ENCODE peak calls at places on chromosome 6, in eight cellular contexts. One of them, this sample, is unnamed.
A peak's percentile ranks its signal among the peaks of the same experiment; 100 is the strongest.

GRCh38 chr6:5457983-5458683 is 196.8 kb downstream of the FARS2 start:
- DNase-seq in stomach: peak; percentile 87
- DNase-seq in thoracic aorta: no peak
- DNase-seq in testis: no peak
- DNase-seq in uterus: no peak
- DNase-seq in MM.1S: no peak
- DNase-seq in GM23338: no peak
- DNase-seq in CD8-positive, alpha-beta memory T cell: no peak
- DNase-seq in this sample: peak; percentile 96

GRCh38 chr6:155706341-155706740 is 250.7 kb upstream of the NOX3 start:
- DNase-seq in stomach: no peak
- DNase-seq in thoracic aorta: no peak
- DNase-seq in testis: no peak
- DNase-seq in uterus: no peak
- DNase-seq in MM.1S: no peak
- DNase-seq in GM23338: no peak
- DNase-seq in CD8-positive, alpha-beta memory T cell: no peak
- DNase-seq in this sample: no peak

GRCh38 chr6:150028799-150029198 is 3.5 kb upstream of the RAET1L start:
- DNase-seq in stomach: no peak
- DNase-seq in thoracic aorta: no peak
- DNase-seq in testis: no peak
- DNase-seq in uterus: no peak
- DNase-seq in MM.1S: no peak
- DNase-seq in GM23338: no peak
- DNase-seq in CD8-positive, alpha-beta memory T cell: no peak
- DNase-seq in this sample: no peak

GRCh38 chr6:79257381-79258205 is 23.1 kb upstream of the HMGN3 start:
- DNase-seq in stomach: no peak
- DNase-seq in thoracic aorta: no peak
- DNase-seq in testis: no peak
- DNase-seq in uterus: no peak
- DNase-seq in MM.1S: no peak
- DNase-seq in GM23338: no peak
- DNase-seq in CD8-positive, alpha-beta memory T cell: no peak
- DNase-seq in this sample: no peak

GRCh38 chr6:27178001-27178730 is 69.3 kb upstream of the PRSS16 start:
- DNase-seq in stomach: peak; percentile 50
- DNase-seq in thoracic aorta: no peak
- DNase-seq in testis: peak; percentile 69
- DNase-seq in uterus: peak; percentile 71
- DNase-seq in MM.1S: peak; percentile 51
- DNase-seq in GM23338: peak; percentile 85
- DNase-seq in CD8-positive, alpha-beta memory T cell: peak; percentile 67
- DNase-seq in this sample: peak; percentile 64

GRCh38 chr6:150928882-150929281 is 63.4 kb downstream of the MTHFD1L start:
- DNase-seq in stomach: no peak
- DNase-seq in thoracic aorta: no peak
- DNase-seq in testis: no peak
- DNase-seq in uterus: no peak
- DNase-seq in MM.1S: no peak
- DNase-seq in GM23338: peak; percentile 63
- DNase-seq in CD8-positive, alpha-beta memory T cell: no peak
- DNase-seq in this sample: no peak

GRCh38 chr6:3822747-3823445 is 26.3 kb upstream of the FAM50B start:
- DNase-seq in stomach: peak; percentile 61
- DNase-seq in thoracic aorta: no peak
- DNase-seq in testis: peak; percentile 59
- DNase-seq in uterus: no peak
- DNase-seq in MM.1S: no peak
- DNase-seq in GM23338: no peak
- DNase-seq in CD8-positive, alpha-beta memory T cell: no peak
- DNase-seq in this sample: peak; percentile 61

GRCh38 chr6:56930846-56931245 is 24.1 kb upstream of the BEND6 start:
- DNase-seq in stomach: no peak
- DNase-seq in thoracic aorta: no peak
- DNase-seq in testis: no peak
- DNase-seq in uterus: no peak
- DNase-seq in MM.1S: no peak
- DNase-seq in GM23338: no peak
- DNase-seq in CD8-positive, alpha-beta memory T cell: no peak
- DNase-seq in this sample: no peak

GRCh38 chr6:167941822-167942221 is 55.6 kb upstream of the KIF25 start:
- DNase-seq in stomach: no peak
- DNase-seq in thoracic aorta: no peak
- DNase-seq in testis: no peak
- DNase-seq in uterus: no peak
- DNase-seq in MM.1S: no peak
- DNase-seq in GM23338: no peak
- DNase-seq in CD8-positive, alpha-beta memory T cell: no peak
- DNase-seq in this sample: no peak

GRCh38 chr6:160071805-160072687 is 49.6 kb upstream of the SLC22A1 start:
- DNase-seq in stomach: no peak
- DNase-seq in thoracic aorta: no peak
- DNase-seq in testis: no peak
- DNase-seq in uterus: no peak
- DNase-seq in MM.1S: no peak
- DNase-seq in GM23338: peak; percentile 33
- DNase-seq in CD8-positive, alpha-beta memory T cell: no peak
- DNase-seq in this sample: no peak

GRCh38 chr6:72946766-72947165 is 278.5 kb downstream of the KHDC1L start:
- DNase-seq in stomach: no peak
- DNase-seq in thoracic aorta: no peak
- DNase-seq in testis: no peak
- DNase-seq in uterus: no peak
- DNase-seq in MM.1S: no peak
- DNase-seq in GM23338: no peak
- DNase-seq in CD8-positive, alpha-beta memory T cell: no peak
- DNase-seq in this sample: no peak

GRCh38 chr6:28488916-28489365 is 26.7 kb downstream of the GPX6 start:
- DNase-seq in stomach: no peak
- DNase-seq in thoracic aorta: no peak
- DNase-seq in testis: peak; percentile 51
- DNase-seq in uterus: peak; percentile 58
- DNase-seq in MM.1S: peak; percentile 21
- DNase-seq in GM23338: peak; percentile 80
- DNase-seq in CD8-positive, alpha-beta memory T cell: no peak
- DNase-seq in this sample: no peak

GRCh38 chr6:22657341-22657985 is 88.1 kb downstream of the HDGFL1 start:
- DNase-seq in stomach: no peak
- DNase-seq in thoracic aorta: no peak
- DNase-seq in testis: peak; percentile 74
- DNase-seq in uterus: no peak
- DNase-seq in MM.1S: peak; percentile 63
- DNase-seq in GM23338: no peak
- DNase-seq in CD8-positive, alpha-beta memory T cell: no peak
- DNase-seq in this sample: peak; percentile 6

GRCh38 chr6:119865466-119866350 is 516.1 kb upstream of the MAN1A1 start:
- DNase-seq in stomach: no peak
- DNase-seq in thoracic aorta: no peak
- DNase-seq in testis: no peak
- DNase-seq in uterus: no peak
- DNase-seq in MM.1S: no peak
- DNase-seq in GM23338: no peak
- DNase-seq in CD8-positive, alpha-beta memory T cell: no peak
- DNase-seq in this sample: no peak

GRCh38 chr6:25267662-25268061 is 11.5 kb upstream of the CARMIL1 start:
- DNase-seq in stomach: no peak
- DNase-seq in thoracic aorta: no peak
- DNase-seq in testis: no peak
- DNase-seq in uterus: no peak
- DNase-seq in MM.1S: no peak
- DNase-seq in GM23338: no peak
- DNase-seq in CD8-positive, alpha-beta memory T cell: no peak
- DNase-seq in this sample: no peak

GRCh38 chr6:30364591-30364990 is 19.6 kb downstream of the RPP21 start:
- DNase-seq in stomach: no peak
- DNase-seq in thoracic aorta: no peak
- DNase-seq in testis: no peak
- DNase-seq in uterus: no peak
- DNase-seq in MM.1S: no peak
- DNase-seq in GM23338: peak; percentile 58
- DNase-seq in CD8-positive, alpha-beta memory T cell: no peak
- DNase-seq in this sample: no peak

GRCh38 chr6:209432-210103 is 82.7 kb upstream of the DUSP22 start:
- DNase-seq in stomach: no peak
- DNase-seq in thoracic aorta: no peak
- DNase-seq in testis: no peak
- DNase-seq in uterus: no peak
- DNase-seq in MM.1S: peak; percentile 79
- DNase-seq in GM23338: no peak
- DNase-seq in CD8-positive, alpha-beta memory T cell: peak; percentile 42
- DNase-seq in this sample: no peak

GRCh38 chr6:13485923-13486557 is 1.4 kb downstream of the GFOD1 start:
- DNase-seq in stomach: no peak
- DNase-seq in thoracic aorta: no peak
- DNase-seq in testis: peak; percentile 26
- DNase-seq in uterus: no peak
- DNase-seq in MM.1S: peak; percentile 51
- DNase-seq in GM23338: peak; percentile 64
- DNase-seq in CD8-positive, alpha-beta memory T cell: peak; percentile 11
- DNase-seq in this sample: peak; percentile 46

GRCh38 chr6:158784505-158784904 is 34.7 kb downstream of the EZR start:
- DNase-seq in stomach: peak; percentile 24
- DNase-seq in thoracic aorta: no peak
- DNase-seq in testis: no peak
- DNase-seq in uterus: no peak
- DNase-seq in MM.1S: no peak
- DNase-seq in GM23338: no peak
- DNase-seq in CD8-positive, alpha-beta memory T cell: no peak
- DNase-seq in this sample: no peak

DNA sequence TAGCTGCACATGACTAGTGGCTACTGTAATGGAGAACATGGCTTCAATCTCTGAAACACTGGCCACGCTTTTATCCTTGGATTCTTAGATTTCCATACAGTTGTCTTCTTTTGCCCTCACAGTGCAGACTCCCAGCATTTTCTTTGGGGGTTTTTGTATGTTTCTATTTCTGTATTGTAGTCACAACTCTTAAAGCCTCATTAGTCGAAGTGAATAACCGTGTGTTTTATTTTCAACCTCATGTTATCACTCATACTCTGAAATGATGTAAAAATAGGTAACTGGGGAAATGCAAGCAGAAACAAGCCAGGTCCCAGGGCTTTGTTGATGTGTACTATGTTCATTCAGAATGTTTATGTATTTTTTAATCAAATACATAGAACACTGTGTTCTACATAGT is 162.9 kb downstream of the JARID2 start:
- DNase-seq in stomach: no peak
- DNase-seq in thoracic aorta: no peak
- DNase-seq in testis: no peak
- DNase-seq in uterus: no peak
- DNase-seq in MM.1S: no peak
- DNase-seq in GM23338: no peak
- DNase-seq in CD8-positive, alpha-beta memory T cell: no peak
- DNase-seq in this sample: no peak
- H3K4me1 ChIP-seq in stomach: peaks cover 62% of the 10 kb centered on the region
- H3K4me1 ChIP-seq in thoracic aorta: no peaks in the 10 kb centered on the region
- H3K4me1 ChIP-seq in testis: peaks cover 13% of the 10 kb centered on the region
- H3K4me1 ChIP-seq in uterus: no peaks in the 10 kb centered on the region
- H3K4me1 ChIP-seq in MM.1S: peaks cover 17% of the 10 kb centered on the region
- H3K4me1 ChIP-seq in GM23338: peaks cover 99% of the 10 kb centered on the region
- H3K4me1 ChIP-seq in CD8-positive, alpha-beta memory T cell: peaks cover 54% of the 10 kb centered on the region
- H3K4me1 ChIP-seq in this sample: peaks cover 12% of the 10 kb centered on the region

GRCh38 chr6:15299430-15300131 is 53.7 kb downstream of the JARID2 start:
- DNase-seq in stomach: peak; percentile 31
- DNase-seq in thoracic aorta: no peak
- DNase-seq in testis: no peak
- DNase-seq in uterus: no peak
- DNase-seq in MM.1S: peak; percentile 64
- DNase-seq in GM23338: no peak
- DNase-seq in CD8-positive, alpha-beta memory T cell: peak; percentile 40
- DNase-seq in this sample: no peak

GRCh38 chr6:15304337-15305078 is 58.6 kb downstream of the JARID2 start:
- DNase-seq in stomach: no peak
- DNase-seq in thoracic aorta: no peak
- DNase-seq in testis: no peak
- DNase-seq in uterus: no peak
- DNase-seq in MM.1S: no peak
- DNase-seq in GM23338: no peak
- DNase-seq in CD8-positive, alpha-beta memory T cell: no peak
- DNase-seq in this sample: no peak

GRCh38 chr6:15303920-15304291 is 58.0 kb downstream of the JARID2 start:
- DNase-seq in stomach: no peak
- DNase-seq in thoracic aorta: no peak
- DNase-seq in testis: no peak
- DNase-seq in uterus: no peak
- DNase-seq in MM.1S: no peak
- DNase-seq in GM23338: no peak
- DNase-seq in CD8-positive, alpha-beta memory T cell: no peak
- DNase-seq in this sample: no peak

GRCh38 chr6:15303162-15303919 is 57.5 kb downstream of the JARID2 start:
- DNase-seq in stomach: no peak
- DNase-seq in thoracic aorta: no peak
- DNase-seq in testis: no peak
- DNase-seq in uterus: no peak
- DNase-seq in MM.1S: no peak
- DNase-seq in GM23338: no peak
- DNase-seq in CD8-positive, alpha-beta memory T cell: no peak
- DNase-seq in this sample: no peak

GRCh38 chr6:15301179-15302006 is 55.5 kb downstream of the JARID2 start:
- DNase-seq in stomach: no peak
- DNase-seq in thoracic aorta: no peak
- DNase-seq in testis: no peak
- DNase-seq in uterus: no peak
- DNase-seq in MM.1S: no peak
- DNase-seq in GM23338: no peak
- DNase-seq in CD8-positive, alpha-beta memory T cell: no peak
- DNase-seq in this sample: no peak
- H3K4me1 ChIP-seq in stomach: peaks cover 61% of the 10 kb centered on the region
- H3K4me1 ChIP-seq in thoracic aorta: peaks cover 24% of the 10 kb centered on the region
- H3K4me1 ChIP-seq in testis: peaks cover 23% of the 10 kb centered on the region
- H3K4me1 ChIP-seq in uterus: no peaks in the 10 kb centered on the region
- H3K4me1 ChIP-seq in MM.1S: peaks cover 66% of the 10 kb centered on the region
- H3K4me1 ChIP-seq in GM23338: peaks cover 94% of the 10 kb centered on the region
- H3K4me1 ChIP-seq in CD8-positive, alpha-beta memory T cell: peaks cover 74% of the 10 kb centered on the region
- H3K4me1 ChIP-seq in this sample: peaks cover 24% of the 10 kb centered on the region

GRCh38 chr6:137873273-137873762 is 6.3 kb downstream of the TNFAIP3 start:
- DNase-seq in stomach: peak; percentile 78
- DNase-seq in thoracic aorta: peak; percentile 63
- DNase-seq in testis: peak; percentile 84
- DNase-seq in uterus: peak; percentile 85
- DNase-seq in MM.1S: no peak
- DNase-seq in GM23338: peak; percentile 24
- DNase-seq in CD8-positive, alpha-beta memory T cell: peak; percentile 64
- DNase-seq in this sample: peak; percentile 85
- H3K4me1 ChIP-seq in stomach: peaks cover 61% of the 10 kb centered on the region
- H3K4me1 ChIP-seq in thoracic aorta: peaks cover 7% of the 10 kb centered on the region
- H3K4me1 ChIP-seq in testis: peaks cover 14% of the 10 kb centered on the region
- H3K4me1 ChIP-seq in uterus: peaks cover 7% of the 10 kb centered on the region
- H3K4me1 ChIP-seq in MM.1S: peaks cover 39% of the 10 kb centered on the region
- H3K4me1 ChIP-seq in GM23338: peaks cover 5% of the 10 kb centered on the region
- H3K4me1 ChIP-seq in CD8-positive, alpha-beta memory T cell: peaks cover 58% of the 10 kb centered on the region
- H3K4me1 ChIP-seq in this sample: peaks cover 58% of the 10 kb centered on the region

DNA sequence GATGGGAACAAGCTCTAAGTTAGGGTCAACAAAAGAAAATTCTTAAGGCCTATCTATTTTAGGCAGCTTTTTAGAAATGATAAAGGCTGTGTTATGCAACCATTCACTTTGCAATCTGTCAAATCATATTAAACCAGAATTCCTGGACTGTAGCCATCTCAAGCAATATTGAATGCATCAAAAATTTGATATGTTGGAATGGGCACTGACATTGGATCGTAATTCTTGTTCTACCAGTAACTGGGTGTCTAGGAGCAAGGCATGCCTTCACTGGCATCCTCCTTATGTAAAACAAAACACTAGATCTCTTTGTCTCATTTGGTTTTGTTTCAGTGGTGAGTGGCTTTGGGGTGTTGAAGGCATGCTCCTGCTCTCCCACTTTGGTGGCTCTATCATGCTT is 145.6 kb downstream of the JARID2 start:
- DNase-seq in stomach: no peak
- DNase-seq in thoracic aorta: no peak
- DNase-seq in testis: no peak
- DNase-seq in uterus: no peak
- DNase-seq in MM.1S: no peak
- DNase-seq in GM23338: no peak
- DNase-seq in CD8-positive, alpha-beta memory T cell: no peak
- DNase-seq in this sample: no peak
- H3K4me1 ChIP-seq in stomach: peaks cover 59% of the 10 kb centered on the region
- H3K4me1 ChIP-seq in thoracic aorta: peaks cover 12% of the 10 kb centered on the region
- H3K4me1 ChIP-seq in testis: peaks cover 15% of the 10 kb centered on the region
- H3K4me1 ChIP-seq in uterus: peaks cover 18% of the 10 kb centered on the region
- H3K4me1 ChIP-seq in MM.1S: peaks cover 23% of the 10 kb centered on the region
- H3K4me1 ChIP-seq in GM23338: peaks cover 88% of the 10 kb centered on the region
- H3K4me1 ChIP-seq in CD8-positive, alpha-beta memory T cell: peaks cover 31% of the 10 kb centered on the region
- H3K4me1 ChIP-seq in this sample: peaks cover 35% of the 10 kb centered on the region

This sample was measured in body of pancreas.